ENCODE peak calls at places on chromosomes 2 and 18, in four cellular contexts. H is AML-193, G is GM13977, R is H9. D is an unnamed sample.

GRCh38 chr18:22558945-22559385 is 141.2 kb upstream of the CTAGE1 start:
- DNase-seq in R (no peak), G (no peak), H (no peak), D (no peak)

GRCh38 chr2:173654146-173654895 is 299.6 kb downstream of the CDCA7 start:
- DNase-seq in H (no peak), G (no peak), R (peak; percentile 42), D (no peak)

GRCh38 chr2:132519566-132519965 is 103.0 kb downstream of the GPR39 start:
- DNase-seq in G (no peak), R (no peak), H (no peak), D (no peak)

GRCh38 chr2:233565685-233566140 is 869 bp downstream of the USP40 start:
- DNase-seq in H (no peak), G (no peak), R (no peak), D (no peak)

GRCh38 chr2:218354850-218355443 is 1.7 kb upstream of the CATIP start:
- DNase-seq in G (no peak), H (no peak), R (no peak), D (no peak)

GRCh38 chr2:160522951-160523700 is 29.5 kb upstream of the RBMS1 start:
- DNase-seq in G (no peak), R (no peak), H (peak; percentile 3), D (no peak)

GRCh38 chr2:234256516-234256915 is 206.0 kb downstream of the SPP2 start:
- DNase-seq in G (no peak), R (peak; percentile 33), H (no peak), D (no peak)

GRCh38 chr2:167784071-167784400 is 463.4 kb downstream of the STK39 start:
- DNase-seq in R (no peak), G (no peak), H (no peak), D (no peak)

GRCh38 chr2:37588316-37588777 is 83.1 kb downstream of the CDC42EP3 start:
- DNase-seq in H (no peak), R (no peak), G (no peak), D (no peak)

GRCh38 chr18:78809845-78810244 is 169.8 kb upstream of the SALL3 start:
- DNase-seq in H (no peak), G (no peak), R (no peak), D (no peak)

GRCh38 chr18:55228707-55229106 is 269.4 kb upstream of the CCDC68 start:
- DNase-seq in R (no peak), H (no peak), G (no peak), D (no peak)

GRCh38 chr2:198004921-198005829 is 200.8 kb downstream of the PLCL1 start:
- DNase-seq in R (no peak), G (peak; percentile 21), H (no peak), D (no peak)

GRCh38 chr18:313931-314330 is 46.1 kb upstream of the THOC1 start:
- DNase-seq in H (no peak), R (no peak), G (no peak), D (no peak)

GRCh38 chr18:7388752-7389151 is 157.9 kb downstream of the LRRC30 start:
- DNase-seq in R (no peak), H (no peak), G (no peak), D (no peak)

GRCh38 chr2:185208261-185208660 is 530.3 kb upstream of the FSIP2 start:
- DNase-seq in R (peak; percentile 66), H (no peak), G (no peak), D (no peak)

GRCh38 chr2:195388024-195388423 is 269.0 kb upstream of the SLC39A10 start:
- DNase-seq in G (no peak), R (no peak), H (no peak), D (no peak)